ENCODE peak calls at places on chromosomes 2 and 18, in nine cellular contexts. One of them, this sample, is unnamed.

GRCh38 chr2:121529439-121530209 is 1.1 kb upstream of the RNU4ATAC start:
- DNase-seq in K562: peak
- DNase-seq in stomach: peak
- DNase-seq in HepG2: peak
- DNase-seq in esophagus muscularis mucosa: peak
- DNase-seq in sigmoid colon: peak
- DNase-seq in GM12878: no peak
- DNase-seq in suprapubic skin: no peak
- DNase-seq in upper lobe of left lung: peak
- DNase-seq in this sample: peak

GRCh38 chr2:101386599-101387150 is 628 bp downstream of the CREG2 start:
- DNase-seq in K562: no peak
- DNase-seq in stomach: no peak
- DNase-seq in HepG2: no peak
- DNase-seq in esophagus muscularis mucosa: no peak
- DNase-seq in sigmoid colon: no peak
- DNase-seq in GM12878: no peak
- DNase-seq in suprapubic skin: peak
- DNase-seq in upper lobe of left lung: no peak
- DNase-seq in this sample: no peak

GRCh38 chr18:73240899-73241298 is 373.1 kb upstream of the NETO1 start:
- DNase-seq in K562: no peak
- DNase-seq in stomach: no peak
- DNase-seq in HepG2: no peak
- DNase-seq in esophagus muscularis mucosa: no peak
- DNase-seq in sigmoid colon: no peak
- DNase-seq in GM12878: no peak
- DNase-seq in suprapubic skin: no peak
- DNase-seq in upper lobe of left lung: no peak
- DNase-seq in this sample: no peak

GRCh38 chr2:151289972-151290335 is 486 bp upstream of the NMI start:
- DNase-seq in K562: no peak
- DNase-seq in stomach: no peak
- DNase-seq in HepG2: no peak
- DNase-seq in esophagus muscularis mucosa: no peak
- DNase-seq in sigmoid colon: peak
- DNase-seq in GM12878: no peak
- DNase-seq in suprapubic skin: no peak
- DNase-seq in upper lobe of left lung: peak
- DNase-seq in this sample: peak

GRCh38 chr2:174326880-174327558 is 7.7 kb upstream of the SP9 start:
- DNase-seq in K562: no peak
- DNase-seq in stomach: no peak
- DNase-seq in HepG2: no peak
- DNase-seq in esophagus muscularis mucosa: no peak
- DNase-seq in sigmoid colon: no peak
- DNase-seq in GM12878: no peak
- DNase-seq in suprapubic skin: no peak
- DNase-seq in upper lobe of left lung: no peak
- DNase-seq in this sample: no peak

GRCh38 chr18:78857252-78858150 is 122.1 kb upstream of the SALL3 start:
- DNase-seq in K562: no peak
- DNase-seq in stomach: no peak
- DNase-seq in HepG2: no peak
- DNase-seq in esophagus muscularis mucosa: peak
- DNase-seq in sigmoid colon: no peak
- DNase-seq in GM12878: no peak
- DNase-seq in suprapubic skin: no peak
- DNase-seq in upper lobe of left lung: no peak
- DNase-seq in this sample: no peak

GRCh38 chr2:176848844-176849243 is 363.8 kb upstream of the HNRNPA3 start:
- DNase-seq in K562: no peak
- DNase-seq in stomach: no peak
- DNase-seq in HepG2: no peak
- DNase-seq in esophagus muscularis mucosa: no peak
- DNase-seq in sigmoid colon: no peak
- DNase-seq in GM12878: no peak
- DNase-seq in suprapubic skin: no peak
- DNase-seq in upper lobe of left lung: no peak
- DNase-seq in this sample: no peak

GRCh38 chr18:75800331-75800648 is 372.8 kb upstream of the SMIM21 start:
- DNase-seq in K562: no peak
- DNase-seq in stomach: no peak
- DNase-seq in HepG2: no peak
- DNase-seq in esophagus muscularis mucosa: no peak
- DNase-seq in sigmoid colon: no peak
- DNase-seq in GM12878: no peak
- DNase-seq in suprapubic skin: no peak
- DNase-seq in upper lobe of left lung: no peak
- DNase-seq in this sample: no peak

GRCh38 chr2:226427538-226428307 is 371.9 kb downstream of the IRS1 start:
- DNase-seq in K562: no peak
- DNase-seq in stomach: no peak
- DNase-seq in HepG2: peak
- DNase-seq in esophagus muscularis mucosa: no peak
- DNase-seq in sigmoid colon: no peak
- DNase-seq in GM12878: no peak
- DNase-seq in suprapubic skin: no peak
- DNase-seq in upper lobe of left lung: no peak
- DNase-seq in this sample: no peak

GRCh38 chr2:169909376-169909775 is 82.1 kb downstream of the UBR3 start:
- DNase-seq in K562: no peak
- DNase-seq in stomach: no peak
- DNase-seq in HepG2: no peak
- DNase-seq in esophagus muscularis mucosa: no peak
- DNase-seq in sigmoid colon: no peak
- DNase-seq in GM12878: no peak
- DNase-seq in suprapubic skin: no peak
- DNase-seq in upper lobe of left lung: no peak
- DNase-seq in this sample: no peak
- TF ChIP-seq POLR2A in K562: no peak
- TF ChIP-seq POLR2A in stomach: no peak
- TF ChIP-seq POLR2A in HepG2: no peak
- TF ChIP-seq POLR2A in esophagus muscularis mucosa: no peak
- TF ChIP-seq POLR2A in sigmoid colon: no peak
- TF ChIP-seq POLR2A in GM12878: no peak
- TF ChIP-seq POLR2A in suprapubic skin: no peak
- TF ChIP-seq POLR2A in upper lobe of left lung: no peak
- TF ChIP-seq POLR2A in this sample: no peak

GRCh38 chr2:111708478-111708877 is 175.5 kb downstream of the ANAPC1 start:
- DNase-seq in K562: no peak
- DNase-seq in stomach: no peak
- DNase-seq in HepG2: no peak
- DNase-seq in esophagus muscularis mucosa: no peak
- DNase-seq in sigmoid colon: no peak
- DNase-seq in GM12878: no peak
- DNase-seq in suprapubic skin: peak
- DNase-seq in upper lobe of left lung: no peak
- DNase-seq in this sample: no peak
- TF ChIP-seq POLR2AphosphoS5 in K562: no peak
- TF ChIP-seq POLR2AphosphoS5 in stomach: no peak
- TF ChIP-seq POLR2AphosphoS5 in HepG2: no peak
- TF ChIP-seq POLR2AphosphoS5 in esophagus muscularis mucosa: no peak
- TF ChIP-seq POLR2AphosphoS5 in sigmoid colon: no peak
- TF ChIP-seq POLR2AphosphoS5 in GM12878: no peak
- TF ChIP-seq POLR2AphosphoS5 in suprapubic skin: no peak
- TF ChIP-seq POLR2AphosphoS5 in upper lobe of left lung: no peak
- TF ChIP-seq POLR2AphosphoS5 in this sample: no peak

DNA sequence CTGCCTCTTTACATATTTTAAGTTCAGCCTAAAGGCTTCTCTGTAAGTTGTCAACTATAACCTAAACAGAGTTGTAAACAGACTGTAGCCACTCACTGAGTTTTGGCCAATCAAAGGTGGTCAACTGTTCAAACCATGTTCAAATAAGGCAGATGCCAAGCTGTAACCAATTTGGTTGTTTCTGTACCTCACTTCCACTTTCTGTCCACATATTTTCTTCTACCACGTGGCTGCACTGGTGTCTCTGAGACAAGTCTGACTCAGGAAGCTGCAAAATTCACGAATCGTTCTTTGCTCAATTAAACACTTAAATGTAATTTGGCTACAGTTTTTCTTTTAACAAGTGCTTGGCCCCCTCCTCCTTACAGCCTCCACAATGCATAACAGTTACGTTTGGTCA is 555.2 kb downstream of the CNTNAP5 start:
- DNase-seq in K562: no peak
- DNase-seq in stomach: no peak
- DNase-seq in HepG2: no peak
- DNase-seq in esophagus muscularis mucosa: no peak
- DNase-seq in sigmoid colon: no peak
- DNase-seq in GM12878: no peak
- DNase-seq in suprapubic skin: no peak
- DNase-seq in upper lobe of left lung: no peak
- DNase-seq in this sample: no peak
- TF ChIP-seq EP300 in K562: no peak
- TF ChIP-seq EP300 in stomach: no peak
- TF ChIP-seq EP300 in HepG2: no peak
- TF ChIP-seq EP300 in esophagus muscularis mucosa: no peak
- TF ChIP-seq EP300 in sigmoid colon: no peak
- TF ChIP-seq EP300 in GM12878: no peak
- TF ChIP-seq EP300 in suprapubic skin: no peak
- TF ChIP-seq EP300 in upper lobe of left lung: no peak
- TF ChIP-seq EP300 in this sample: no peak

DNA sequence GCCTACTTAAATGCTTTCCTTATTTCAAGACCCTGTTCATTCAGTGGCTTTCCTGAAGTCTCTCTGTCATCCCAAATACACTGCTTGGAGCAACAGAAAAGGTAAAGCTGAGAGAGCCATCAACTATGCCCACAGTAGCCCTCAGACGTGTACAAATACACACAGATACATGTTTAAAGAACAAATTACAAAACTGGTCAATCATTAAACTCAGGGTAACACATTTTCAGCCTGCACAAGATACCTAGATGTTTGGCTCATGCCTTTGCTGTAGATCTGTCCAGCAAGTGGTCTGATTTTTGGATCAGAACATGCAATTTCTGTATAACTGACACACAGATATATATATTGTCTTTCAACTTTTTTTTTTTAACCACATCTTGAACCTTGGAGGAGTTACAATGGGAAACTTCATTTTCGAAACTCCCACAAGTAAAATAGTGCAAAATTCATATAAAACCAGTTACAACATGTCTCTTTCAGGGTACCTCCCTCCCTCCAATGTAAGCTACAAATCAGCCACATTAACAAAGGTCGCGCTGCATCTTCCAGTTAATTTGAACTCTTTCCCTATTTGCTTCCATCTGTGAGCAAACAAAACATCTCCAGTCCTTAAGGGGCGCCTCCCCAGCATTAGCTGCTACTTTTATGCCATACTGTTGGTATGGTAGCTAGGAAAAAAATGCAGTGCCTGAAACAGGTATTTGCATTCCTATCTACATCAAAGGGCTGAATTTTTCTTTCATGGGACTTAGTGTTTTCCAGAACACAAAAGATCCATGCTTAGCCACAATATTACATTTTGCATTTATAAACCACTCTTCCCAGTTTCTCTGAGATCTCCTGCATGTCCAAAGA is 311.9 kb downstream of the NRXN1 start:
- DNase-seq in K562: no peak
- DNase-seq in stomach: no peak
- DNase-seq in HepG2: no peak
- DNase-seq in esophagus muscularis mucosa: no peak
- DNase-seq in sigmoid colon: no peak
- DNase-seq in GM12878: no peak
- DNase-seq in suprapubic skin: no peak
- DNase-seq in upper lobe of left lung: no peak
- DNase-seq in this sample: no peak
- TF ChIP-seq POLR2A in K562: no peak
- TF ChIP-seq POLR2A in stomach: no peak
- TF ChIP-seq POLR2A in HepG2: no peak
- TF ChIP-seq POLR2A in esophagus muscularis mucosa: no peak
- TF ChIP-seq POLR2A in sigmoid colon: no peak
- TF ChIP-seq POLR2A in GM12878: no peak
- TF ChIP-seq POLR2A in suprapubic skin: no peak
- TF ChIP-seq POLR2A in upper lobe of left lung: no peak
- TF ChIP-seq POLR2A in this sample: no peak